ENCODE peak calls at places on chromosome 19, in nine cellular contexts. One of them, this sample, is unnamed.

GRCh38 chr19:7969560-7969949 is 26.1 kb upstream of the TIMM44 start:
- DNase-seq in WTC11: peak; percentile 65
- DNase-seq in nephron progenitor cell: no peak
- DNase-seq in ovary: no peak
- DNase-seq in AG09309: no peak
- DNase-seq in foreskin fibroblast: no peak
- DNase-seq in psoas muscle: no peak
- DNase-seq in Calu3: no peak
- DNase-seq in thoracic aorta: no peak
- DNase-seq in this sample: no peak

GRCh38 chr19:31715249-31715944 is 366.2 kb upstream of the TSHZ3 start:
- DNase-seq in ovary: peak; percentile 42
- DNase-seq in AG09309: no peak
- DNase-seq in nephron progenitor cell: no peak
- DNase-seq in psoas muscle: peak; percentile 40
- DNase-seq in Calu3: no peak
- DNase-seq in thoracic aorta: no peak
- DNase-seq in foreskin fibroblast: peak; percentile 1
- DNase-seq in WTC11: no peak
- DNase-seq in this sample: no peak

GRCh38 chr19:19417618-19418270 is 12.3 kb downstream of the GATAD2A start:
- DNase-seq in Calu3: no peak
- DNase-seq in AG09309: no peak
- DNase-seq in nephron progenitor cell: no peak
- DNase-seq in foreskin fibroblast: no peak
- DNase-seq in ovary: no peak
- DNase-seq in WTC11: no peak
- DNase-seq in psoas muscle: no peak
- DNase-seq in thoracic aorta: no peak
- DNase-seq in this sample: no peak

GRCh38 chr19:48333467-48334384 is 8.4 kb downstream of the EMP3 start:
- DNase-seq in nephron progenitor cell: peak; percentile 81
- DNase-seq in foreskin fibroblast: peak; percentile 98
- DNase-seq in AG09309: no peak
- DNase-seq in WTC11: peak; percentile 92
- DNase-seq in Calu3: peak; percentile 97
- DNase-seq in thoracic aorta: peak; percentile 64
- DNase-seq in psoas muscle: peak; percentile 91
- DNase-seq in ovary: peak; percentile 86
- DNase-seq in this sample: peak; percentile 91

GRCh38 chr19:39506944-39507714 is 7.8 kb upstream of the SELENOV start:
- DNase-seq in Calu3: peak; percentile 64
- DNase-seq in foreskin fibroblast: peak; percentile 90
- DNase-seq in nephron progenitor cell: peak; percentile 81
- DNase-seq in AG09309: no peak
- DNase-seq in WTC11: peak; percentile 80
- DNase-seq in thoracic aorta: no peak
- DNase-seq in psoas muscle: no peak
- DNase-seq in ovary: no peak
- DNase-seq in this sample: no peak

GRCh38 chr19:40596608-40597328 is 4.4 kb upstream of the LTBP4 start:
- DNase-seq in psoas muscle: peak; percentile 74
- DNase-seq in Calu3: peak; percentile 64
- DNase-seq in foreskin fibroblast: peak; percentile 87
- DNase-seq in thoracic aorta: no peak
- DNase-seq in WTC11: peak; percentile 78
- DNase-seq in AG09309: no peak
- DNase-seq in nephron progenitor cell: peak; percentile 75
- DNase-seq in ovary: peak; percentile 73
- DNase-seq in this sample: peak; percentile 68

GRCh38 chr19:33473644-33474305 is 47.8 kb downstream of the PEPD start:
- DNase-seq in foreskin fibroblast: peak; percentile 51
- DNase-seq in AG09309: peak; percentile 64
- DNase-seq in psoas muscle: no peak
- DNase-seq in ovary: no peak
- DNase-seq in Calu3: no peak
- DNase-seq in nephron progenitor cell: no peak
- DNase-seq in WTC11: no peak
- DNase-seq in thoracic aorta: no peak
- DNase-seq in this sample: no peak

GRCh38 chr19:18629166-18630088 is 7.4 kb upstream of the KLHL26 start:
- DNase-seq in AG09309: no peak
- DNase-seq in thoracic aorta: no peak
- DNase-seq in foreskin fibroblast: peak; percentile 48
- DNase-seq in Calu3: no peak
- DNase-seq in ovary: no peak
- DNase-seq in WTC11: no peak
- DNase-seq in psoas muscle: peak; percentile 59
- DNase-seq in nephron progenitor cell: no peak
- DNase-seq in this sample: no peak

GRCh38 chr19:51688665-51689571 is 4.2 kb upstream of the SPACA6 start:
- DNase-seq in AG09309: peak; percentile 95
- DNase-seq in ovary: peak; percentile 98
- DNase-seq in foreskin fibroblast: peak; percentile 98
- DNase-seq in thoracic aorta: peak; percentile 74
- DNase-seq in psoas muscle: peak; percentile 92
- DNase-seq in WTC11: peak; percentile 81
- DNase-seq in nephron progenitor cell: peak; percentile 77
- DNase-seq in Calu3: peak; percentile 96
- DNase-seq in this sample: no peak
- TF ChIP-seq CTCF in AG09309: no peak
- TF ChIP-seq CTCF in ovary: peak; percentile 66
- TF ChIP-seq CTCF in foreskin fibroblast: no peak
- TF ChIP-seq CTCF in thoracic aorta: peak; percentile 13
- TF ChIP-seq CTCF in psoas muscle: no peak
- TF ChIP-seq CTCF in WTC11: no peak
- TF ChIP-seq CTCF in nephron progenitor cell: no peak
- TF ChIP-seq CTCF in Calu3: no peak
- TF ChIP-seq CTCF in this sample: no peak

DNA sequence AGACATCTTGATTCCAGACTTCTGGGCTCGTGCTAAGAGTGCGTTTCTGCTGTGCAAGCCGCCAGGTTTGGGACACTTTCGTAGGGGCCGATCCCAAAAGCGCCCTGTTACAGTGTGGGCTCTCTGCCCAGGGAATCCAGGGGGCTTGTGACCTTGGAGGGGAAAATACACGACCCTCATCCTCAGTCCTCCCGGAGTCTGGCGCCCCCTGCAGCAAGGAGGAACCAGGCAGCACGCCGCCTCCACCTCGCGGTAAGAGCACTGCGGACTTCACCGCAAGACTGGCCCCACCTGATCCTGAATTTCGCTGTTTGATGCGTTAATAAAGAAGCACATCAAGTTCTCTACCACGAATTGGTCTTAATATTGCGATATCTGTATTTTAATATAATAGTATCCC is 5.2 kb downstream of the POLRMT start:
- DNase-seq in foreskin fibroblast: no peak
- DNase-seq in WTC11: peak; percentile 80
- DNase-seq in psoas muscle: no peak
- DNase-seq in thoracic aorta: no peak
- DNase-seq in Calu3: no peak
- DNase-seq in ovary: no peak
- DNase-seq in nephron progenitor cell: peak; percentile 43
- DNase-seq in AG09309: no peak
- DNase-seq in this sample: no peak
- TF ChIP-seq CTCF in foreskin fibroblast: peak; percentile 14
- TF ChIP-seq CTCF in WTC11: peak; percentile 76
- TF ChIP-seq CTCF in psoas muscle: no peak
- TF ChIP-seq CTCF in thoracic aorta: no peak
- TF ChIP-seq CTCF in Calu3: no peak
- TF ChIP-seq CTCF in ovary: no peak
- TF ChIP-seq CTCF in nephron progenitor cell: no peak
- TF ChIP-seq CTCF in AG09309: peak; percentile 41
- TF ChIP-seq CTCF in this sample: peak; percentile 11

DNA sequence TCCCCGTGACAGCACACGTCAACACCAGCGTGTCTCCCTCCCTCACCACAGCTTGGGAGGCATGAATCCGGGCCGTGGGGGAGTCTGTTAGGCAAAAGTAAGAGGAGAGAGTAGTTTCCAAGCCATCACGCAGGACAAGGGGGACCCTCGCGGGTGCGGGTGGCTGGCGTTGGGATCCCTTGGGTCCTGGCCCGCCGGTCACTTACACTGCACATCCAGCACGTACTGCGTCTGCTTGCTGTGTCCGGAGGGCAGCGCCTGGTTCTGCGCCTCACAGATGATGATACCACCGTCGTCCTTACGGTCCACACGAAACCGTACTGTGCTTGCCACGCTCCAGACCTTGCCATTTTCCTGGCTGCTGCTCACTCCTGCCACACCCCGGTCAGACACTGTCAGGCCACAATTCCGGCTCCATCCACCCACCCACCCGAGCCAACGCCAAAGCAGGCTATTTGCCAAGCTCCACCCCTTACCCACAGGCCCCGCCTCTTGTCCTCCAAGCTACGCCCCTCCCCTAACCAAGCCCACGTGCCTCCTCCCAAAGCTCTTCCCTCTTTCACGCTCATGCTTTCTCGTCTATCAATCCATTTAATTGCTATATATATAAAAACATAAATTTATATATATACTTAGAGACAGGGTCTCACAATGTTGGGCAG is 6.6 kb upstream of the ZNF428 start:
- DNase-seq in ovary: no peak
- DNase-seq in thoracic aorta: no peak
- DNase-seq in WTC11: peak; percentile 74
- DNase-seq in psoas muscle: no peak
- DNase-seq in AG09309: no peak
- DNase-seq in Calu3: peak; percentile 33
- DNase-seq in nephron progenitor cell: no peak
- DNase-seq in foreskin fibroblast: peak; percentile 25
- DNase-seq in this sample: no peak
- TF ChIP-seq CTCF in ovary: no peak
- TF ChIP-seq CTCF in thoracic aorta: no peak
- TF ChIP-seq CTCF in WTC11: no peak
- TF ChIP-seq CTCF in psoas muscle: no peak
- TF ChIP-seq CTCF in AG09309: no peak
- TF ChIP-seq CTCF in Calu3: no peak
- TF ChIP-seq CTCF in nephron progenitor cell: no peak
- TF ChIP-seq CTCF in foreskin fibroblast: no peak
- TF ChIP-seq CTCF in this sample: no peak

GRCh38 chr19:35246466-35247096 is 2.2 kb upstream of the LSR start:
- DNase-seq in AG09309: no peak
- DNase-seq in Calu3: no peak
- DNase-seq in foreskin fibroblast: no peak
- DNase-seq in nephron progenitor cell: no peak
- DNase-seq in ovary: no peak
- DNase-seq in psoas muscle: no peak
- DNase-seq in thoracic aorta: no peak
- DNase-seq in WTC11: no peak
- DNase-seq in this sample: no peak
- TF ChIP-seq CTCF in AG09309: no peak
- TF ChIP-seq CTCF in Calu3: no peak
- TF ChIP-seq CTCF in foreskin fibroblast: no peak
- TF ChIP-seq CTCF in nephron progenitor cell: no peak
- TF ChIP-seq CTCF in ovary: no peak
- TF ChIP-seq CTCF in psoas muscle: no peak
- TF ChIP-seq CTCF in thoracic aorta: no peak
- TF ChIP-seq CTCF in WTC11: no peak
- TF ChIP-seq CTCF in this sample: no peak

GRCh38 chr19:5154129-5154798 is 185.4 kb downstream of the KDM4B start:
- DNase-seq in AG09309: no peak
- DNase-seq in foreskin fibroblast: peak; percentile 40
- DNase-seq in WTC11: peak; percentile 90
- DNase-seq in thoracic aorta: no peak
- DNase-seq in psoas muscle: no peak
- DNase-seq in Calu3: peak; percentile 48
- DNase-seq in ovary: peak; percentile 50
- DNase-seq in nephron progenitor cell: peak; percentile 69
- DNase-seq in this sample: no peak
- TF ChIP-seq CTCF in AG09309: peak; percentile 55
- TF ChIP-seq CTCF in foreskin fibroblast: peak; percentile 47
- TF ChIP-seq CTCF in WTC11: peak; percentile 63
- TF ChIP-seq CTCF in thoracic aorta: peak; percentile 10
- TF ChIP-seq CTCF in psoas muscle: peak; percentile 36
- TF ChIP-seq CTCF in Calu3: peak; percentile 49
- TF ChIP-seq CTCF in ovary: no peak
- TF ChIP-seq CTCF in nephron progenitor cell: peak; percentile 41
- TF ChIP-seq CTCF in this sample: peak; percentile 48

GRCh38 chr19:2227415-2228156 is 8.5 kb downstream of the PLEKHJ1 start:
- DNase-seq in ovary: no peak
- DNase-seq in thoracic aorta: no peak
- DNase-seq in foreskin fibroblast: no peak
- DNase-seq in Calu3: no peak
- DNase-seq in psoas muscle: no peak
- DNase-seq in nephron progenitor cell: no peak
- DNase-seq in WTC11: no peak
- DNase-seq in AG09309: no peak
- DNase-seq in this sample: peak; percentile 62
- TF ChIP-seq CTCF in ovary: no peak
- TF ChIP-seq CTCF in thoracic aorta: no peak
- TF ChIP-seq CTCF in foreskin fibroblast: no peak
- TF ChIP-seq CTCF in Calu3: no peak
- TF ChIP-seq CTCF in psoas muscle: no peak
- TF ChIP-seq CTCF in nephron progenitor cell: no peak
- TF ChIP-seq CTCF in WTC11: no peak
- TF ChIP-seq CTCF in AG09309: no peak
- TF ChIP-seq CTCF in this sample: no peak

GRCh38 chr19:35655600-35655999 is 7.5 kb downstream of the COX6B1 start:
- DNase-seq in Calu3: no peak
- DNase-seq in foreskin fibroblast: no peak
- DNase-seq in WTC11: no peak
- DNase-seq in AG09309: no peak
- DNase-seq in ovary: no peak
- DNase-seq in nephron progenitor cell: no peak
- DNase-seq in thoracic aorta: no peak
- DNase-seq in psoas muscle: no peak
- DNase-seq in this sample: no peak

GRCh38 chr19:35657904-35658700 is 8.2 kb upstream of the UPK1A start:
- DNase-seq in ovary: no peak
- DNase-seq in thoracic aorta: no peak
- DNase-seq in Calu3: no peak
- DNase-seq in WTC11: no peak
- DNase-seq in AG09309: no peak
- DNase-seq in nephron progenitor cell: no peak
- DNase-seq in foreskin fibroblast: no peak
- DNase-seq in psoas muscle: no peak
- DNase-seq in this sample: no peak

GRCh38 chr19:35661995-35662340 is 4.3 kb upstream of the UPK1A start:
- DNase-seq in Calu3: no peak
- DNase-seq in AG09309: no peak
- DNase-seq in psoas muscle: no peak
- DNase-seq in nephron progenitor cell: no peak
- DNase-seq in foreskin fibroblast: no peak
- DNase-seq in ovary: no peak
- DNase-seq in thoracic aorta: no peak
- DNase-seq in WTC11: no peak
- DNase-seq in this sample: no peak

DNA sequence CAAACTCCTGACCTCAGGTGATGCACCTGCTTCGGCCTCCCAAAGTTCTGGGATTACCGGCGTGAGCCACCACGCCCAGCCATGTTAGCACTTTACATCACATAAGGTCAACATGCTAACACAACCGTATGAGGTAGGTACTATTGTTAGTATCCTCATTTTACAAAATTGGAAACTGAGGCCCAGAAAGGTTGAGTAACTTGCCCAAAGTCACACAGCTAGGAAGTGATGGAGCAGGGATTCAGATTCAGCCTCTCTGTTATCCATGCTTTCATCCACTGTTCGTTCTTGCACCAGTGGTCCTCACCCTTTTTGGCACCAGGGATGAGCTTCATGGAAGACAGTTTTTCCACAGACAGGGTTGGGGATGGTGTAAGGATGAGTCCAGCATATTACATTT is 8.6 kb downstream of the COX6B1 start:
- DNase-seq in thoracic aorta: no peak
- DNase-seq in Calu3: no peak
- DNase-seq in ovary: no peak
- DNase-seq in AG09309: no peak
- DNase-seq in foreskin fibroblast: no peak
- DNase-seq in psoas muscle: no peak
- DNase-seq in WTC11: no peak
- DNase-seq in nephron progenitor cell: no peak
- DNase-seq in this sample: no peak
- TF ChIP-seq CTCF in thoracic aorta: no peak
- TF ChIP-seq CTCF in Calu3: no peak
- TF ChIP-seq CTCF in ovary: no peak
- TF ChIP-seq CTCF in AG09309: no peak
- TF ChIP-seq CTCF in foreskin fibroblast: no peak
- TF ChIP-seq CTCF in psoas muscle: no peak
- TF ChIP-seq CTCF in WTC11: no peak
- TF ChIP-seq CTCF in nephron progenitor cell: no peak
- TF ChIP-seq CTCF in this sample: no peak